ENCODE peak calls at places on chromosomes 1 and 21, in four cellular contexts. U, X, G and M are unnamed samples.

GRCh38 chr1:224512600-224513151 is 78.1 kb upstream of the WDR26 start:
- DNase-seq in U (no peak), X (no peak), G (no peak), M (no peak)

GRCh38 chr1:85623061-85623471 is 42.5 kb downstream of the CCN1 start:
- DNase-seq in U (no peak), X (no peak), G (no peak), M (no peak)

GRCh38 chr1:3075666-3076387 is 6.8 kb downstream of the PRDM16 start:
- DNase-seq in U (no peak), X (no peak), G (no peak), M (no peak)

GRCh38 chr1:222171005-222171404 is 376.9 kb downstream of the HHIPL2 start:
- DNase-seq in U (peak), X (no peak), G (no peak), M (peak)

GRCh38 chr21:27362249-27362648 is 395.4 kb upstream of the ADAMTS5 start:
- DNase-seq in U (peak), X (no peak), G (no peak), M (no peak)

GRCh38 chr1:99648107-99648506 is 2.2 kb downstream of the PALMD start:
- DNase-seq in U (no peak), X (peak), G (no peak), M (peak)

GRCh38 chr21:26966978-26967913 is at the start of gene ADAMTS5:
- DNase-seq in U (peak), X (peak), G (no peak), M (peak)

GRCh38 chr1:85846706-85847105 is 138.5 kb upstream of the ZNHIT6 start:
- DNase-seq in U (no peak), X (no peak), G (no peak), M (no peak)

GRCh38 chr21:37139902-37140301 is 66.8 kb downstream of the TTC3 start:
- DNase-seq in U (peak), X (no peak), G (no peak), M (peak)

GRCh38 chr1:210418863-210419641 is 90.3 kb downstream of the HHAT start:
- DNase-seq in U (no peak), X (no peak), G (no peak), M (no peak)

GRCh38 chr1:239545466-239545865 is 159.1 kb downstream of the CHRM3 start:
- DNase-seq in U (no peak), X (no peak), G (no peak), M (no peak)

GRCh38 chr1:175155936-175156335 is 36.6 kb downstream of the KIAA0040 start:
- DNase-seq in U (no peak), X (no peak), G (no peak), M (no peak)

GRCh38 chr1:109716121-109716520 is 4.1 kb downstream of the GSTM5 start:
- DNase-seq in U (no peak), X (peak), G (no peak), M (no peak)

GRCh38 chr1:160631983-160632625 is 14.7 kb downstream of the SLAMF1 start:
- DNase-seq in U (no peak), X (no peak), G (no peak), M (no peak)

GRCh38 chr1:101108123-101108522 is 82.5 kb upstream of the DPH5 start:
- DNase-seq in U (no peak), X (no peak), G (no peak), M (no peak)

GRCh38 chr1:25948641-25949040 is 42.4 kb upstream of the STMN1 start:
- DNase-seq in U (no peak), X (no peak), G (no peak), M (no peak)

GRCh38 chr1:9112961-9113880 is 15.7 kb downstream of the GPR157 start:
- DNase-seq in U (no peak), X (no peak), G (no peak), M (peak)

GRCh38 chr1:119652587-119652986 is 4.5 kb upstream of the ZNF697 start:
- DNase-seq in U (no peak), X (no peak), G (no peak), M (no peak)

GRCh38 chr1:234971586-234972297 is 156.9 kb downstream of the TOMM20 start:
- DNase-seq in U (no peak), X (no peak), G (no peak), M (peak)

GRCh38 chr21:38766987-38767722 is 38.6 kb upstream of the ETS2 start:
- DNase-seq in U (no peak), X (no peak), G (peak), M (no peak)

GRCh38 chr1:59971464-59971911 is 44.9 kb upstream of the CYP2J2 start:
- DNase-seq in U (peak), X (peak), G (no peak), M (peak)

GRCh38 chr1:19096036-19096833 is 113.8 kb downstream of the UBR4 start:
- DNase-seq in U (peak), X (no peak), G (no peak), M (peak)

GRCh38 chr1:109997867-109998229 is 13.3 kb downstream of the AHCYL1 start:
- DNase-seq in U (no peak), X (no peak), G (no peak), M (no peak)

GRCh38 chr1:159008744-159009188 is 941 bp upstream of the IFI16 start:
- DNase-seq in U (no peak), X (peak), G (peak), M (no peak)

GRCh38 chr1:186307445-186307844 is 67.6 kb downstream of the TPR start:
- DNase-seq in U (no peak), X (no peak), G (no peak), M (no peak)

GRCh38 chr1:56696663-56697062 is 51.5 kb downstream of the PRKAA2 start:
- DNase-seq in U (no peak), X (no peak), G (no peak), M (no peak)

GRCh38 chr1:71908871-71909390 is 373.4 kb downstream of the NEGR1 start:
- DNase-seq in U (no peak), X (no peak), G (no peak), M (no peak)

GRCh38 chr21:16842716-16843115 is 670.1 kb upstream of the CXADR start:
- DNase-seq in U (no peak), X (no peak), G (no peak), M (no peak)

GRCh38 chr1:46455951-46456350 is 33.7 kb upstream of the DMBX1 start:
- DNase-seq in U (no peak), X (no peak), G (no peak), M (no peak)

GRCh38 chr1:22332795-22333499 is 118.7 kb upstream of the ZBTB40 start:
- DNase-seq in U (no peak), X (no peak), G (no peak), M (no peak)

GRCh38 chr1:217630711-217631591 is at the start of the genes GPATCH2 and SPATA17:
- DNase-seq in U (peak), X (peak), G (peak), M (peak)

GRCh38 chr1:61082336-61083013 is at the start of gene NFIA:
- DNase-seq in U (peak), X (peak), G (peak), M (peak)

GRCh38 chr1:12052008-12052573 is 11.0 kb upstream of the TNFRSF8 start:
- DNase-seq in U (no peak), X (peak), G (no peak), M (peak)

GRCh38 chr1:90831910-90832309 is 114.8 kb upstream of the BARHL2 start:
- DNase-seq in U (no peak), X (no peak), G (no peak), M (no peak)

GRCh38 chr1:29159773-29160172 is 21.9 kb downstream of the SRSF4 start:
- DNase-seq in U (no peak), X (no peak), G (no peak), M (no peak)

DNA sequence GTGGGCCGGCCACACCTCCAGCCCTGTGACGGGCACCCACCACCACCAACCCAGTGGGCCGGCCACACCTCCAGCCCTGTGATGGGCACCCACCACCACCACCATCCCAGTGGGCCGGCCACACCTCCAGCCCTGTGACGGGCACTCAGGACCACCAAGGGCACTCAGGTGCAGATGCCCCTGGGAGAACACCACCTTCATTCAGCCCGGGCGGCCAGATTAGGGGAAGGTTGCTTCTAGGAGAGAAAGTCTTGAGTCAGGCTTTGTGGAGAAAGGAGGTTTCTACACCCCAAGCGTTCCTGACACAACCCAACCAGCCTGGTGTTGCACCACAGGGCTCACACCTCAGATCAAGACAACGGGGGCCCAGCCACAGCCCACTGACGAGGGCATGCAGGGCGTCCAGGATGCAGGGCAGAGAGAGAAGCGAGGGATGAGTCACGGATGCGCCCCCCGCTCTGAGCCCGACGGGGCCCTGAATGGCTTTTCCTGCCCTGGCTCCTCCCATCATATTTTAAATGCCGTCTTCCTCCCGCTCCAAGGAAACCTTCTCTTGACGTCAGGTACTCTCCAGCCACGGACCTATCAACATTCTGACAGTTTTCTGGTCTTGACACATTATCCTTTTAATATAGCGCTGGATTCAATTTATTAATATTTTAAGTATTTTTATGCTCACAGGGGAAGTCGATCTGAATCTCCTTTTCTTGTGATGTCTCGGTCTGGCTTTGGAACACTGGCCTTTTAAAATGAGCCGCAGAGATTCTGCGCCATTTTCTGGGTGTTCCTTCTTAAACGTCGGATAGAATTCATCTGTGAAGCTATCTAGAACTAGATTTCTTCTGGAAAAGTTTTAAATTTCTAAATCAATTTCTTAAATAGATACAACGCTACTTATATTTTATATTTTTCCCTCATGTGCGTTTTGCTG is 631 bp upstream of the SPATC1L start:
- DNase-seq in U (peak), X (peak), G (peak), M (peak)
- H3K4me3 ChIP-seq in U (peak), X (peak), G (peak), M (peak)

GRCh38 chr1:1600861-1601563 is 1.1 kb upstream of the FNDC10 start:
- DNase-seq in U (no peak), X (no peak), G (no peak), M (no peak)
- H3K4me3 ChIP-seq in U (peak), X (no peak), G (no peak), M (peak)

DNA sequence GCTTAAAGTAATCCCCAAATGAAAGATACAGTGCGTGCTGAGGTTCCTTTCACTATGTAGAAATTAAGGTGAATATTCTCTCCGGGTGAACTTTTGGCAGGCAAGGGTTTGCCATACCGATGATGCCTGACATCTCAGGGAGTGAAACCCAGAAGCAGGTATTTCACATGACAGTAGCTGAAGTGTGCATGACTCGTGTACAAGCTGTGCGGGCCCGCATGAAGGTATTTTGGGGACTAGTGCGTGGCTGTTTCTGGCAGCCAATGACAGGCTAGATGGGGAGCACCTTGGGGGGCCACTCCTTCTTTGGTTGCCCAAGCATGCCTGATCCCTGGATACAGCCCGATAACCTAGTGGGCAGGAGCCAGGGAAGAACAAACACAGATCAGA is 569.0 kb downstream of the SMYD3 start:
- DNase-seq in U (no peak), X (no peak), G (no peak), M (no peak)
- H3K4me3 ChIP-seq in U (no peak), X (no peak), G (no peak), M (no peak)

GRCh38 chr1:228060458-228061190 is 21.9 kb upstream of the ARF1 start:
- DNase-seq in U (peak), X (no peak), G (no peak), M (peak)
- H3K4me3 ChIP-seq in U (peak), X (no peak), G (peak), M (peak)

GRCh38 chr1:201946224-201946908 is at the start of gene LMOD1:
- DNase-seq in U (peak), X (peak), G (no peak), M (peak)
- H3K4me3 ChIP-seq in U (peak), X (peak), G (no peak), M (peak)

GRCh38 chr1:203477748-203478147 is 2.1 kb downstream of the PRELP start:
- DNase-seq in U (no peak), X (no peak), G (no peak), M (no peak)

GRCh38 chr1:203478231-203478630 is 2.6 kb downstream of the PRELP start:
- DNase-seq in U (no peak), X (no peak), G (no peak), M (no peak)

GRCh38 chr1:203475012-203475981 is at the start of gene PRELP:
- DNase-seq in U (peak), X (peak), G (no peak), M (peak)

GRCh38 chr1:203473781-203474305 is 1.8 kb upstream of the PRELP start:
- DNase-seq in U (no peak), X (no peak), G (no peak), M (no peak)

GRCh38 chr1:203476223-203476622 is 617 bp downstream of the PRELP start:
- DNase-seq in U (no peak), X (no peak), G (no peak), M (no peak)
- H3K4me3 ChIP-seq in U (no peak), X (peak), G (no peak), M (no peak)

DNA sequence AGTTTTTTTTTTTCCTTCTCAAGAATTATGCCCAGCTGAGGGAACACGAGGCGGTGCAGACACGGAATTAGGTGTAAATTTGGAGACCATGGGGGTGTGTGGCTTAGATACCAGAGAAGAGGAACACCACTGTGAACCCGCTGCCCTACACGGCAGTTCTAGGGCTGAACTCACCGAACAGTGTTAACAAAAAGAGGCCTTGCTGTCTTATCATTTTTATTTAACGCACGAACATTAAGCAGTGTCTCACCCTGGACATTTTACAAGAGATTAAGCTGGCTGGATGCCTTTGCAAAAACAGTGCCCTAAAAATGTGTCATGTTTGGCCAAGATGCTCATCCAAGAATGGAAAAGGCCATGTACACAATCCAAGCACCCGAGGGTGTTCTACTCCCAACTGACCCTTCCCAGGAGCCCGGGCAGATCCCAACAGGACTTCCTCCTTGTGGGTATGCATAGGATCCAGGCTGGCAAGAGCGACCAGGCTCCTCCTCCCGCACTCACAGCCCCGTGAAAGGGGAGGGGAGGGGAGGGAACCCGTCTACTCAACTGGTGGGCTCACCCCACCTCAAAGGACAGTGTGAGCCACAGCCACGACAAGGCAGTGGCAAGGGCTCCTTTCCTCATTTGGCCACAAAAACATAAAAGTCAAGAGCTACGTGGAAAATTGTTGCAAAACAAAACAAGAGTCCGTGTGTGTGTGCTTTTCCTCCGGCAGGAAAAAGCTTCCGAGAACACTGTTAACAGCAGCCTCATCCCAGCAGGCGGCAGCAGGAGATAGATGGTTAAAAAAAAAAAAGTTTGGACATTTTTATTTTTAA is 20.3 kb downstream of the C2CD2 start:
- DNase-seq in U (no peak), X (no peak), G (no peak), M (no peak)
- H3K4me3 ChIP-seq in U (no peak), X (no peak), G (no peak), M (no peak)